ENCODE peak calls at places on chromosome 1, in seven cellular contexts. I is cardiac muscle cell, E is K562, M is IMR-90, G is A549, O is fibroblast of lung, X is ovary. P is an unnamed sample.

GRCh38 chr1:188670837-188671236 is 1806.8 kb downstream of the BRINP3 start:
- DNase-seq in X (no peak), I (no peak), G (no peak), E (no peak), M (peak; percentile 17), O (peak; percentile 45), P (no peak)

GRCh38 chr1:219174672-219175564 is 1.2 kb downstream of the LYPLAL1 start:
- DNase-seq in X (peak; percentile 39), O (peak; percentile 95), G (no peak), E (peak; percentile 23), I (peak; percentile 23), M (peak; percentile 90), P (no peak)

GRCh38 chr1:117695796-117696505 is 90.1 kb downstream of the TENT5C start:
- DNase-seq in M (peak; percentile 96), G (no peak), E (no peak), X (no peak), O (peak; percentile 96), I (no peak), P (no peak)

GRCh38 chr1:198007687-198008627 is 90.8 kb downstream of the LHX9 start:
- DNase-seq in X (no peak), E (no peak), O (peak; percentile 44), M (peak; percentile 7), G (no peak), I (no peak), P (no peak)

GRCh38 chr1:55369474-55369873 is 154.3 kb upstream of the USP24 start:
- DNase-seq in M (peak; percentile 57), G (no peak), E (no peak), X (no peak), O (peak; percentile 77), I (no peak), P (no peak)

GRCh38 chr1:23908453-23909341 is 4.5 kb downstream of the CNR2 start:
- DNase-seq in O (no peak), I (no peak), X (no peak), G (no peak), E (peak; percentile 56), M (no peak), P (peak; percentile 75)

GRCh38 chr1:203669739-203670138 is 43.1 kb downstream of the ATP2B4 start:
- DNase-seq in G (peak; percentile 44), I (no peak), E (no peak), M (peak; percentile 88), X (no peak), O (peak; percentile 79), P (no peak)

GRCh38 chr1:97094257-97094972 is 372.8 kb downstream of the PTBP2 start:
- DNase-seq in O (peak; percentile 98), I (no peak), X (no peak), M (peak; percentile 94), E (no peak), G (peak; percentile 14), P (no peak)

DNA sequence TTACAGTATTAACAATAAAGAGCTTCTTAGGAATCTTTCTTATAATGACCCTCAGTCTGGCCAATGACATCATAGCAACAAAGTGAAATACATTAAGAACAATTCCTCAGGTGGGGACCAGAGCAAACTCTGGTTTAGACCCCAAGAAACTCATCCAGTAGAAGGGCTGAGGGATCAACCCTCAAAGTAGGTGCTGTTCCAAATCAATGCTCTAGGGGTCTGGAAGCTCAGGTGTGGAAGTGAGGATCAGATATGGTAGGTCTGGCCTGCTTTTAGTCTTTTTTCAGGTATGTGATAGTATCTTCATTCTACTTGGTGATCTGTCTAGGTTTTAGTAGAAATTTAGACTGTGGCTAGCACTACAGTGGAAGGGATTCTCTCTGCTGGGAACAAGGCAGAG is 291.7 kb downstream of the PDE4B start:
- DNase-seq in I (no peak), X (no peak), G (no peak), O (no peak), E (no peak), M (no peak), P (no peak)
- TF ChIP-seq CTCF in I (no peak), X (no peak), G (no peak), O (peak; percentile 2), E (no peak), M (no peak), P (no peak)

GRCh38 chr1:53144201-53144600 is 1.8 kb upstream of the SLC1A7 start:
- DNase-seq in M (no peak), I (no peak), G (no peak), O (no peak), X (no peak), E (no peak), P (no peak)
- TF ChIP-seq CTCF in M (no peak), I (no peak), G (no peak), O (no peak), X (no peak), E (no peak), P (no peak)

GRCh38 chr1:200299571-200299970 is 110.3 kb downstream of the ZNF281 start:
- DNase-seq in O (peak; percentile 25), I (no peak), X (no peak), E (no peak), M (no peak), G (no peak), P (no peak)

GRCh38 chr1:200301152-200301551 is 108.7 kb downstream of the ZNF281 start:
- DNase-seq in M (no peak), G (no peak), O (no peak), X (no peak), E (no peak), I (no peak), P (no peak)

GRCh38 chr1:200304146-200304545 is 105.7 kb downstream of the ZNF281 start:
- DNase-seq in X (no peak), G (no peak), M (no peak), E (no peak), O (no peak), I (no peak), P (no peak)

GRCh38 chr1:200302893-200303250 is 107.0 kb downstream of the ZNF281 start:
- DNase-seq in M (no peak), O (peak; percentile 13), E (no peak), G (no peak), I (peak; percentile 54), X (no peak), P (no peak)

DNA sequence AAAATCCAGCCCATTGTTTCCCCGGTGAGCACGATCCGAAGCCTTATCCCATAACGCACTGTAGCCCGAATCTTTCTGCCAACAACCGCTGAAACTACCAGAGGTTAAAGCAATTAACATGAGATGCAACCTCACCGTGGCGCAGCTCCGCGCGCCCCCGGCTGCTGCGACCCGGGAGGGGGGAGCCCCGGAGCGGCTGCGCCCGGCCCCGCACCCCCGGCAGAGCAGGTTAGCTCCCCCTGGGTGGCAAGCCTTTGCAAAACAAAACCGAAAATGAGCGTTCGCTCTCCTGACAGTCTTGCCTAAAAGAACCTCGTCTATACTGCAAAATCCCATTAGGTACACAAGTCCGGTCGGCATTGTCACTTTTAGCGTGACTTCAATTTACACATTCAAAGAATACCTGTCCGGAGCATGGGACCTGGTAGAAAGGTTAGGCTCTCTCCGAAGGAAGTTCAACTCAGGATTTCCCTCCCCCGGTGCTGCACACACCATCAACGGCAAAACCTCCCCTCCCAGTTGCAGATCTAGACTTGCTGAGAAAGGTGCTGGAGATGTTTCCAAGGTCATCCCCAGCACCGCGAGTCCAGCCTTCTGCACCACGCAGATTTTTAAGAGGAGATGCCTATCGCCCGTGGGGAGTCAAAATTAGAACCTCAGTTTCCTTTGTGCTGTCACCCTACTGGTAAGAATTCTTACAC is 107.5 kb downstream of the ZNF281 start:
- DNase-seq in G (peak; percentile 38), O (peak; percentile 41), E (no peak), I (peak; percentile 30), M (peak; percentile 47), X (no peak), P (no peak)
- TF ChIP-seq CTCF in G (peak; percentile 32), O (peak; percentile 16), E (no peak), I (peak; percentile 5), M (peak; percentile 6), X (no peak), P (no peak)

DNA sequence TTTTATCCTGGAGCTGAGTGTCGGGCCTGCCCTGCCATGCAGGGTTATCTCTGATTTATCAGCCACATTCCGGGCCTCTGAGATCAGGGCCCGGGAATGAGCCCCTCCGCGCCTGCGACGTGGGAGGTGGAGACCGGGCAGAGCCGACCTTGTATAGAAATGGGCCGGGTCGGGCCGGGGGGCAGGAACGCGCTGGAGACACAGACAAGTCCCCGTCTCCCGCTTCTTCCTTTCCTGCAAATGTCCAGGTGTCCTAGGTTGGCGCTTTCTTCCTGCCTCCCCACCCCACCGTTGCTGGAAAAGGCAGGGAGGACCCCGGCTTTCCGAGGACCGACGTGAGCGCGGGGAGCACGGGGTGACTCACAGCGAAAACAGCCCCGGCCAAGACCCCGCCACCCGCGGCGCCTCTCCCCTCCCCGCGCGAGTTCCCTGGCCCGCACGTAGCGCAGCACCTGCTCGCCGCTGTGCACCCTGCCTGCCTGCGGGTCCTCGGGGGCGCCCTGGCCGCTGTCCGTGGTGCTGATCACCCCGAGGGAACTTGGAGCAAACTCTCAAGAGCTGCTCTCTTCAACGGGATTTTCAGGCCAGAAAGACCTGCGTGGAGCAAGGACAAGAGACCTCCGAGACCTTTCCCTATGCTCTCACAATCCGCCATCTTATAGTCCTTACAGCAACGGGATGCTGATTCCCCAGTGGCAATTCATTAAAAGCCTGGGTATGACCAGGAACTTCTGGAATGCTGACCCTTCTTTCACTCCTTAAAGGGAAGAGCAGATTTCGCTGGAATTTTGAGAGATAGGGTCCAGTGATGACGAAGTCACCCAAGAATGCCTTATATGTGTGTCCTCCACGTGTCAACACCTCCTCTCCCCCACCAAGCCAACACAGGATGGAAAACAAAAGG is 475 bp upstream of the NPPB start:
- DNase-seq in G (peak; percentile 47), M (peak; percentile 49), E (peak; percentile 97), X (peak; percentile 89), I (peak; percentile 91), O (peak; percentile 59), P (peak; percentile 59)
- TF ChIP-seq CTCF in G (no peak), M (peak; percentile 29), E (peak; percentile 60), X (no peak), I (peak; percentile 41), O (peak; percentile 30), P (no peak)

GRCh38 chr1:206609229-206609991 is 2.9 kb downstream of the EIF2D start:
- DNase-seq in O (no peak), E (no peak), X (no peak), I (no peak), M (no peak), G (no peak), P (no peak)

GRCh38 chr1:206612129-206612876 is at the start of gene EIF2D:
- DNase-seq in M (peak; percentile 87), X (peak; percentile 97), G (peak; percentile 99), I (peak; percentile 96), E (peak; percentile 100), O (peak; percentile 85), P (peak; percentile 93)

GRCh38 chr1:206606867-206607266 is 5.4 kb downstream of the EIF2D start:
- DNase-seq in I (no peak), X (no peak), M (peak; percentile 41), G (peak; percentile 77), O (peak; percentile 32), E (peak; percentile 81), P (no peak)

GRCh38 chr1:206604861-206605260 is 7.4 kb downstream of the EIF2D start:
- DNase-seq in I (no peak), G (no peak), E (no peak), M (no peak), O (no peak), X (no peak), P (no peak)

DNA sequence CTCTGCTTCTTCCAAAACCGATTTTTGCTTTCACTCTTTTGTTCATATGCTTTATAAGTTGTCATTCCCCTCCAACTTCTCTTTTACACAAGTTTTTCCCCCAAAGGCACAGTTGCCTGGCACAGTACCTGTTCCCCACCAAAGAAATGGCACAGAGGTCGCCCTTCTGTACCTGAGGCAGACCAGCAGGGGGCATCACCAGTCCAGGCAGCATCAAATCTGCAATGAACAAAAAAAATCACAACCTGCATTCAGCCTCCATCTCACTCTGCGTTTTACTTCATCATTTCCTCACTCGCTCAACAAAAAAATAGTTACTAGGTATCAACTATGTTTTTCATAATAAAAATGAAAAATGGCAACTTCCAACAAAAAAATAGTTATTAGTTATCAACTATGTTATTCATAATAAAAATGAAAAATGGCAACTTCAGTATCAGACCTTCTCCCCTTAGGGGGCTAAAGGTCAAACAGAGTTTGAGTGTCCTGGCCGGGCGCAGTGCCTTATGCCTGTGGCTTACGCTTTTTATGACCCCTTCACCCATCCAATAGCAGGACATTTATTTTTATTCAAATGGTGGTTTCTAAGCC is 4.1 kb downstream of the EIF2D start:
- DNase-seq in E (peak; percentile 67), M (peak; percentile 37), X (no peak), O (no peak), I (peak; percentile 65), G (peak; percentile 53), P (no peak)
- TF ChIP-seq CTCF in E (peak; percentile 87), M (peak; percentile 72), X (no peak), O (peak; percentile 81), I (peak; percentile 80), G (peak; percentile 83), P (peak; percentile 81)

P was measured in CD14-positive monocyte.